ENCODE peak calls at places on chromosomes 12 and 14, in seven cellular contexts. One of them, this sample, is unnamed.

GRCh38 chr12:113934946-113935345 is 31.2 kb downstream of the RBM19 start:
- DNase-seq in MCF 10A: no peak
- DNase-seq in omental fat pad: no peak
- DNase-seq in SK-N-SH: no peak
- DNase-seq in GM23338: no peak
- DNase-seq in NB4: no peak
- DNase-seq in nephron progenitor cell: no peak
- DNase-seq in this sample: no peak

GRCh38 chr14:55585854-55586253 is 5.8 kb downstream of the KTN1 start:
- DNase-seq in MCF 10A: peak
- DNase-seq in omental fat pad: no peak
- DNase-seq in SK-N-SH: no peak
- DNase-seq in GM23338: no peak
- DNase-seq in NB4: no peak
- DNase-seq in nephron progenitor cell: no peak
- DNase-seq in this sample: no peak

GRCh38 chr14:101499513-101499912 is 61.8 kb upstream of the DIO3 start:
- DNase-seq in MCF 10A: no peak
- DNase-seq in omental fat pad: no peak
- DNase-seq in SK-N-SH: no peak
- DNase-seq in GM23338: no peak
- DNase-seq in NB4: no peak
- DNase-seq in nephron progenitor cell: no peak
- DNase-seq in this sample: no peak

GRCh38 chr14:91835197-91835919 is 32.0 kb downstream of the TC2N start:
- DNase-seq in MCF 10A: peak
- DNase-seq in omental fat pad: no peak
- DNase-seq in SK-N-SH: no peak
- DNase-seq in GM23338: peak
- DNase-seq in NB4: no peak
- DNase-seq in nephron progenitor cell: no peak
- DNase-seq in this sample: no peak

GRCh38 chr12:58557156-58557555 is 363.1 kb downstream of the LRIG3 start:
- DNase-seq in MCF 10A: peak
- DNase-seq in omental fat pad: no peak
- DNase-seq in SK-N-SH: no peak
- DNase-seq in GM23338: no peak
- DNase-seq in NB4: no peak
- DNase-seq in nephron progenitor cell: no peak
- DNase-seq in this sample: no peak

GRCh38 chr14:23563473-23564180 is 4.0 kb downstream of the AP1G2 start:
- DNase-seq in MCF 10A: no peak
- DNase-seq in omental fat pad: no peak
- DNase-seq in SK-N-SH: no peak
- DNase-seq in GM23338: no peak
- DNase-seq in NB4: no peak
- DNase-seq in nephron progenitor cell: no peak
- DNase-seq in this sample: no peak

GRCh38 chr12:15801770-15802393 is 12.7 kb upstream of the EPS8 start:
- DNase-seq in MCF 10A: peak
- DNase-seq in omental fat pad: no peak
- DNase-seq in SK-N-SH: no peak
- DNase-seq in GM23338: no peak
- DNase-seq in NB4: no peak
- DNase-seq in nephron progenitor cell: no peak
- DNase-seq in this sample: no peak

GRCh38 chr12:12684375-12685106 is 11.4 kb downstream of the GPR19 start:
- DNase-seq in MCF 10A: peak
- DNase-seq in omental fat pad: no peak
- DNase-seq in SK-N-SH: peak
- DNase-seq in GM23338: peak
- DNase-seq in NB4: peak
- DNase-seq in nephron progenitor cell: peak
- DNase-seq in this sample: no peak

GRCh38 chr14:75196468-75196867 is 20.1 kb upstream of the TMED10 start:
- DNase-seq in MCF 10A: no peak
- DNase-seq in omental fat pad: no peak
- DNase-seq in SK-N-SH: no peak
- DNase-seq in GM23338: no peak
- DNase-seq in NB4: peak
- DNase-seq in nephron progenitor cell: no peak
- DNase-seq in this sample: no peak

GRCh38 chr14:91283666-91284065 is 39.2 kb upstream of the GPR68 start:
- DNase-seq in MCF 10A: no peak
- DNase-seq in omental fat pad: no peak
- DNase-seq in SK-N-SH: no peak
- DNase-seq in GM23338: no peak
- DNase-seq in NB4: no peak
- DNase-seq in nephron progenitor cell: no peak
- DNase-seq in this sample: no peak

GRCh38 chr12:49974677-49975369 is 2.1 kb downstream of the AQP6 start:
- DNase-seq in MCF 10A: no peak
- DNase-seq in omental fat pad: no peak
- DNase-seq in SK-N-SH: no peak
- DNase-seq in GM23338: no peak
- DNase-seq in NB4: no peak
- DNase-seq in nephron progenitor cell: no peak
- DNase-seq in this sample: no peak

GRCh38 chr12:123149828-123150272 is 1.0 kb downstream of the PITPNM2 start:
- DNase-seq in MCF 10A: no peak
- DNase-seq in omental fat pad: no peak
- DNase-seq in SK-N-SH: peak
- DNase-seq in GM23338: peak
- DNase-seq in NB4: no peak
- DNase-seq in nephron progenitor cell: peak
- DNase-seq in this sample: no peak

GRCh38 chr12:130983328-130984017 is 29.8 kb downstream of the ADGRD1 start:
- DNase-seq in MCF 10A: no peak
- DNase-seq in omental fat pad: no peak
- DNase-seq in SK-N-SH: no peak
- DNase-seq in GM23338: no peak
- DNase-seq in NB4: no peak
- DNase-seq in nephron progenitor cell: no peak
- DNase-seq in this sample: no peak

GRCh38 chr12:6330192-6330591 is 11.7 kb downstream of the TNFRSF1A start:
- DNase-seq in MCF 10A: no peak
- DNase-seq in omental fat pad: no peak
- DNase-seq in SK-N-SH: no peak
- DNase-seq in GM23338: no peak
- DNase-seq in NB4: no peak
- DNase-seq in nephron progenitor cell: no peak
- DNase-seq in this sample: no peak

GRCh38 chr14:98958048-98959031 is 313.7 kb downstream of the BCL11B start:
- DNase-seq in MCF 10A: no peak
- DNase-seq in omental fat pad: no peak
- DNase-seq in SK-N-SH: no peak
- DNase-seq in GM23338: no peak
- DNase-seq in NB4: no peak
- DNase-seq in nephron progenitor cell: no peak
- DNase-seq in this sample: peak

GRCh38 chr14:67440513-67440912 is 28.5 kb upstream of the PLEK2 start:
- DNase-seq in MCF 10A: no peak
- DNase-seq in omental fat pad: no peak
- DNase-seq in SK-N-SH: no peak
- DNase-seq in GM23338: no peak
- DNase-seq in NB4: no peak
- DNase-seq in nephron progenitor cell: no peak
- DNase-seq in this sample: no peak

GRCh38 chr12:119115296-119115905 is 63.3 kb upstream of the HSPB8 start:
- DNase-seq in MCF 10A: peak
- DNase-seq in omental fat pad: no peak
- DNase-seq in SK-N-SH: peak
- DNase-seq in GM23338: peak
- DNase-seq in NB4: peak
- DNase-seq in nephron progenitor cell: peak
- DNase-seq in this sample: no peak

GRCh38 chr14:99601301-99601945 is 2.6 kb downstream of the CCDC85C start:
- DNase-seq in MCF 10A: no peak
- DNase-seq in omental fat pad: no peak
- DNase-seq in SK-N-SH: no peak
- DNase-seq in GM23338: no peak
- DNase-seq in NB4: no peak
- DNase-seq in nephron progenitor cell: no peak
- DNase-seq in this sample: no peak

GRCh38 chr12:124151583-124151982 is 143.3 kb upstream of the RFLNA start:
- DNase-seq in MCF 10A: no peak
- DNase-seq in omental fat pad: no peak
- DNase-seq in SK-N-SH: no peak
- DNase-seq in GM23338: no peak
- DNase-seq in NB4: no peak
- DNase-seq in nephron progenitor cell: no peak
- DNase-seq in this sample: no peak

GRCh38 chr12:53505086-53505485 is 2.2 kb downstream of the NPFF start:
- DNase-seq in MCF 10A: peak
- DNase-seq in omental fat pad: no peak
- DNase-seq in SK-N-SH: no peak
- DNase-seq in GM23338: no peak
- DNase-seq in NB4: no peak
- DNase-seq in nephron progenitor cell: no peak
- DNase-seq in this sample: no peak

GRCh38 chr14:103737432-103738045 is 21.9 kb downstream of the ZFYVE21 start:
- DNase-seq in MCF 10A: no peak
- DNase-seq in omental fat pad: no peak
- DNase-seq in SK-N-SH: no peak
- DNase-seq in GM23338: no peak
- DNase-seq in NB4: no peak
- DNase-seq in nephron progenitor cell: no peak
- DNase-seq in this sample: no peak

GRCh38 chr12:49327368-49327767 is 4.3 kb downstream of the TROAP start:
- DNase-seq in MCF 10A: no peak
- DNase-seq in omental fat pad: no peak
- DNase-seq in SK-N-SH: no peak
- DNase-seq in GM23338: no peak
- DNase-seq in NB4: no peak
- DNase-seq in nephron progenitor cell: no peak
- DNase-seq in this sample: no peak

GRCh38 chr14:52926994-52927393 is 23.9 kb downstream of the FERMT2 start:
- DNase-seq in MCF 10A: peak
- DNase-seq in omental fat pad: no peak
- DNase-seq in SK-N-SH: no peak
- DNase-seq in GM23338: no peak
- DNase-seq in NB4: no peak
- DNase-seq in nephron progenitor cell: no peak
- DNase-seq in this sample: no peak

GRCh38 chr14:28375295-28375694 is 391.3 kb upstream of the FOXG1 start:
- DNase-seq in MCF 10A: peak
- DNase-seq in omental fat pad: no peak
- DNase-seq in SK-N-SH: peak
- DNase-seq in GM23338: peak
- DNase-seq in NB4: peak
- DNase-seq in nephron progenitor cell: peak
- DNase-seq in this sample: no peak
- TF ChIP-seq CTCF in MCF 10A: peak
- TF ChIP-seq CTCF in omental fat pad: no peak
- TF ChIP-seq CTCF in SK-N-SH: peak
- TF ChIP-seq CTCF in GM23338: peak
- TF ChIP-seq CTCF in NB4: peak
- TF ChIP-seq CTCF in nephron progenitor cell: peak
- TF ChIP-seq CTCF in this sample: peak

GRCh38 chr12:63844391-63845341 is at the start of gene SRGAP1:
- DNase-seq in MCF 10A: peak
- DNase-seq in omental fat pad: peak
- DNase-seq in SK-N-SH: peak
- DNase-seq in GM23338: peak
- DNase-seq in NB4: peak
- DNase-seq in nephron progenitor cell: peak
- DNase-seq in this sample: peak
- TF ChIP-seq CTCF in MCF 10A: no peak
- TF ChIP-seq CTCF in omental fat pad: no peak
- TF ChIP-seq CTCF in SK-N-SH: peak
- TF ChIP-seq CTCF in GM23338: no peak
- TF ChIP-seq CTCF in NB4: no peak
- TF ChIP-seq CTCF in nephron progenitor cell: no peak
- TF ChIP-seq CTCF in this sample: no peak

DNA sequence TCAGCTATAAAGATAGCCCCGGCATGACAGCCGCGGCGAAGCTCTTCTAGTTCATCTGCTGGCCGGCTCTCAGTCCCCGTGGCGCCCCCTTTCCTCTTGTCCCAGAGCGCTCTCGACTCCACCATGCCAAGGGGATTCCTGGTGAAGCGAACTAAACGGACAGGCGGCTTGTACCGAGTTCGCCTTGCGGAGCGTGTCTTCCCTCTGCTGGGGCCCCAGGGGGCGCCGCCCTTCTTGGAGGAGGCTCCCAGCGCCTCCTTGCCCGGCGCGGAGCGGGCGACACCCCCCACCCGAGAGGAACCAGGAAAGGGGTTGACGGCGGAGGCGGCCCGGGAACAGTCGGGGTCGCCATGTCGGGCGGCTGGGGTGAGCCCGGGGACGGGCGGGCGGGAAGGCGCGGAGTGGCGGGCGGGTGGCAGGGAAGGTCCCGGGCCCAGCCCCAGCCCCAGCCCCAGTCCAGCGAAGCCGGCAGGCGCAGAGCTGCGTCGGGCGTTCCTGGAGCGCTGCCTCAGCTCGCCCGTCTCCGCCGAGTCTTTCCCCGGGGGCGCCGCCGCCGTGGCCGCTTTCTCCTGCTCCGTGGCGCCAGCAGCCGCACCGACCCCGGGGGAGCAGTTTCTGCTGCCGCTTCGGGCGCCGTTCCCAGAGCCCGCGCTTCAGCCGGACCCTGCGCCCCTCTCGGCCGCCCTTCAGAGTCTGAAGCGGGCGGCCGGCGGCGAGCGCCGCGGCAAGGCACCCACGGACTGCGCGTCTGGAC is at the start of gene INSM2:
- DNase-seq in MCF 10A: peak
- DNase-seq in omental fat pad: no peak
- DNase-seq in SK-N-SH: no peak
- DNase-seq in GM23338: peak
- DNase-seq in NB4: no peak
- DNase-seq in nephron progenitor cell: peak
- DNase-seq in this sample: no peak
- TF ChIP-seq CTCF in MCF 10A: no peak
- TF ChIP-seq CTCF in omental fat pad: no peak
- TF ChIP-seq CTCF in SK-N-SH: peak
- TF ChIP-seq CTCF in GM23338: peak
- TF ChIP-seq CTCF in NB4: no peak
- TF ChIP-seq CTCF in nephron progenitor cell: no peak
- TF ChIP-seq CTCF in this sample: peak

GRCh38 chr14:30876692-30877091 is 2.3 kb downstream of the COCH start:
- DNase-seq in MCF 10A: no peak
- DNase-seq in omental fat pad: no peak
- DNase-seq in SK-N-SH: no peak
- DNase-seq in GM23338: no peak
- DNase-seq in NB4: peak
- DNase-seq in nephron progenitor cell: no peak
- DNase-seq in this sample: no peak

GRCh38 chr14:30873308-30874119 is 845 bp upstream of the COCH start:
- DNase-seq in MCF 10A: no peak
- DNase-seq in omental fat pad: no peak
- DNase-seq in SK-N-SH: no peak
- DNase-seq in GM23338: no peak
- DNase-seq in NB4: no peak
- DNase-seq in nephron progenitor cell: no peak
- DNase-seq in this sample: no peak

GRCh38 chr14:30874999-30875787 is 834 bp downstream of the COCH start:
- DNase-seq in MCF 10A: no peak
- DNase-seq in omental fat pad: no peak
- DNase-seq in SK-N-SH: no peak
- DNase-seq in GM23338: peak
- DNase-seq in NB4: peak
- DNase-seq in nephron progenitor cell: peak
- DNase-seq in this sample: no peak

GRCh38 chr14:30874120-30874998 is at the start of gene COCH:
- DNase-seq in MCF 10A: no peak
- DNase-seq in omental fat pad: no peak
- DNase-seq in SK-N-SH: peak
- DNase-seq in GM23338: peak
- DNase-seq in NB4: peak
- DNase-seq in nephron progenitor cell: peak
- DNase-seq in this sample: no peak

GRCh38 chr14:30875788-30876053 is 1.4 kb downstream of the COCH start:
- DNase-seq in MCF 10A: no peak
- DNase-seq in omental fat pad: no peak
- DNase-seq in SK-N-SH: no peak
- DNase-seq in GM23338: peak
- DNase-seq in NB4: no peak
- DNase-seq in nephron progenitor cell: no peak
- DNase-seq in this sample: no peak
- TF ChIP-seq CTCF in MCF 10A: no peak
- TF ChIP-seq CTCF in omental fat pad: no peak
- TF ChIP-seq CTCF in SK-N-SH: no peak
- TF ChIP-seq CTCF in GM23338: no peak
- TF ChIP-seq CTCF in NB4: no peak
- TF ChIP-seq CTCF in nephron progenitor cell: no peak
- TF ChIP-seq CTCF in this sample: no peak

This sample was measured in osteocyte.